ENCODE peak calls at places on chromosomes 4 and X, in five cellular contexts. One of them, this sample, is unnamed.

GRCh38 chr4:158179465-158179864 is 6.6 kb upstream of the GASK1B start:
- DNase-seq in psoas muscle: no peak
- DNase-seq in AG08396: no peak
- DNase-seq in H9: no peak
- DNase-seq in GM23248: no peak
- DNase-seq in this sample: no peak

GRCh38 chrX:54182194-54182863 is 725 bp downstream of the FAM120C start:
- DNase-seq in H9: peak
- DNase-seq in GM23248: peak
- DNase-seq in psoas muscle: peak
- DNase-seq in AG08396: peak
- DNase-seq in this sample: peak

GRCh38 chr4:8391972-8392371 is 48.6 kb downstream of the ACOX3 start:
- DNase-seq in H9: no peak
- DNase-seq in psoas muscle: peak
- DNase-seq in AG08396: peak
- DNase-seq in GM23248: peak
- DNase-seq in this sample: peak

GRCh38 chrX:126165721-126166401 is at the start of gene DCAF12L2:
- DNase-seq in H9: peak
- DNase-seq in psoas muscle: peak
- DNase-seq in AG08396: no peak
- DNase-seq in GM23248: peak
- DNase-seq in this sample: no peak

GRCh38 chrX:19958530-19959486 is 32.1 kb downstream of the BCLAF3 start:
- DNase-seq in H9: no peak
- DNase-seq in AG08396: no peak
- DNase-seq in psoas muscle: no peak
- DNase-seq in GM23248: no peak
- DNase-seq in this sample: no peak

GRCh38 chr4:70863099-70863790 is 23.6 kb upstream of the GRSF1 start:
- DNase-seq in H9: no peak
- DNase-seq in AG08396: no peak
- DNase-seq in psoas muscle: no peak
- DNase-seq in GM23248: no peak
- DNase-seq in this sample: no peak

GRCh38 chr4:37825943-37826281 is 574 bp upstream of the PGM2 start:
- DNase-seq in psoas muscle: no peak
- DNase-seq in H9: peak
- DNase-seq in AG08396: no peak
- DNase-seq in GM23248: no peak
- DNase-seq in this sample: no peak

GRCh38 chrX:42704454-42704853 is 73.5 kb downstream of the PPP1R2C start:
- DNase-seq in GM23248: peak
- DNase-seq in psoas muscle: no peak
- DNase-seq in H9: no peak
- DNase-seq in AG08396: no peak
- DNase-seq in this sample: peak